ENCODE peak calls at places on chromosomes 13 and 19, in eight cellular contexts. L is stimulated activated naive CD8-positive, alpha-beta T cell treated with anti-CD3 and anti-CD28 coated beads, Interleukin-15, Interleukin-2, amounts not matched to agents 100 U/mL and 50 U/mL, for 24 hours; H is activated naive CD8-positive, alpha-beta T cell treated with anti-CD3 and anti-CD28 coated beads, Interleukin-2, amount 50 U/mL, for 24 hours; Z is omental fat pad; S is activated T-helper 17 cell treated with anti-CD3 and anti-CD28 coated beads, Interleukin-2, amount 50 U/mL, for 72 hours; D is mucosa of descending colon; R is sciatic nerve; I is heart right ventricle. U is an unnamed sample.

GRCh38 chr13:26679411-26679810 is 81.2 kb downstream of the GPR12 start:
- ATAC-seq in L (no peak), H (no peak), Z (no peak), S (no peak), D (no peak), R (no peak), I (no peak), U (no peak)

GRCh38 chr19:11550265-11550664 is 8.8 kb downstream of the ELOF1 start:
- ATAC-seq in L (no peak), H (no peak), Z (no peak), S (no peak), D (no peak), R (no peak), I (no peak), U (no peak)

GRCh38 chr19:1364070-1364719 is 19.5 kb upstream of the NDUFS7 start:
- ATAC-seq in L (peak), H (peak), Z (no peak), S (peak), D (no peak), R (no peak), I (no peak), U (no peak)

GRCh38 chr13:63184693-63185092 is 1769.0 kb upstream of the PCDH20 start:
- ATAC-seq in L (no peak), H (no peak), Z (no peak), S (no peak), D (no peak), R (no peak), I (no peak), U (no peak)

GRCh38 chr19:14434157-14434501 is 1.0 kb downstream of the PKN1 start:
- ATAC-seq in L (no peak), H (peak), Z (peak), S (peak), D (peak), R (peak), I (peak), U (no peak)

GRCh38 chr13:76383671-76384461 is 502.3 kb downstream of the KCTD12 start:
- ATAC-seq in L (no peak), H (no peak), Z (no peak), S (no peak), D (peak), R (peak), I (peak), U (peak)

GRCh38 chr13:40013554-40013953 is 358.1 kb downstream of the COG6 start:
- ATAC-seq in L (no peak), H (no peak), Z (no peak), S (no peak), D (no peak), R (no peak), I (no peak), U (no peak)

GRCh38 chr13:52903320-52903719 is 54.9 kb upstream of the PCDH8 start:
- ATAC-seq in L (no peak), H (no peak), Z (no peak), S (no peak), D (no peak), R (no peak), I (no peak), U (no peak)

GRCh38 chr13:78659450-78660110 is 625 bp upstream of the OBI1 start:
- ATAC-seq in L (no peak), H (no peak), Z (no peak), S (peak), D (no peak), R (peak), I (no peak), U (no peak)